ENCODE peak calls at places on chromosomes 12 and 14, in nine cellular contexts. Q, L, O, G, W, M, T, X and D are unnamed samples.

GRCh38 chr12:104522985-104523719 is 66.4 kb downstream of the CHST11 start:
- DNase-seq in Q (no peak), L (no peak), O (no peak), G (no peak), W (no peak), M (no peak), T (peak; percentile 26), X (no peak), D (no peak)

GRCh38 chr14:63896278-63896720 is 43.5 kb downstream of the SYNE2 start:
- DNase-seq in Q (peak; percentile 76), L (no peak), O (peak; percentile 32), G (no peak), W (no peak), M (no peak), T (peak; percentile 99), X (no peak), D (peak; percentile 57)

GRCh38 chr12:1576410-1577240 is 17.8 kb downstream of the FBXL14 start:
- DNase-seq in Q (no peak), L (peak; percentile 18), O (no peak), G (no peak), W (no peak), M (no peak), T (no peak), X (no peak), D (peak; percentile 40)

GRCh38 chr14:89401783-89402182 is 15.2 kb downstream of the FOXN3 start:
- DNase-seq in Q (no peak), L (no peak), O (no peak), G (no peak), W (no peak), M (no peak), T (no peak), X (no peak), D (no peak)

GRCh38 chr14:38992067-38992835 is 110.8 kb downstream of the SEC23A start:
- DNase-seq in Q (no peak), L (no peak), O (no peak), G (no peak), W (no peak), M (no peak), T (peak; percentile 95), X (no peak), D (no peak)

GRCh38 chr14:54105406-54105805 is 148.8 kb upstream of the BMP4 start:
- DNase-seq in Q (no peak), L (no peak), O (no peak), G (no peak), W (no peak), M (no peak), T (no peak), X (no peak), D (no peak)

GRCh38 chr14:32968972-32969544 is 30.4 kb downstream of the NPAS3 start:
- DNase-seq in Q (no peak), L (no peak), O (no peak), G (no peak), W (no peak), M (no peak), T (no peak), X (no peak), D (no peak)

GRCh38 chr12:120141336-120141735 is 24.8 kb upstream of the RAB35 start:
- DNase-seq in Q (no peak), L (no peak), O (no peak), G (no peak), W (no peak), M (no peak), T (no peak), X (no peak), D (no peak)

GRCh38 chr12:53173085-53173715 is 7.3 kb upstream of the ZNF740 start:
- DNase-seq in Q (no peak), L (no peak), O (no peak), G (no peak), W (no peak), M (no peak), T (no peak), X (no peak), D (no peak)

GRCh38 chr14:89531661-89532335 is 114.8 kb upstream of the FOXN3 start:
- DNase-seq in Q (no peak), L (no peak), O (no peak), G (no peak), W (no peak), M (peak; percentile 47), T (no peak), X (no peak), D (no peak)

GRCh38 chr14:100824156-100824555 is 1.8 kb upstream of the MEG3 start:
- DNase-seq in Q (no peak), L (no peak), O (peak; percentile 18), G (no peak), W (peak; percentile 86), M (no peak), T (peak; percentile 69), X (peak; percentile 78), D (peak; percentile 26)

GRCh38 chr14:38248629-38249028 is 7.3 kb downstream of the CLEC14A start:
- DNase-seq in Q (no peak), L (no peak), O (no peak), G (no peak), W (no peak), M (no peak), T (no peak), X (no peak), D (no peak)

DNA sequence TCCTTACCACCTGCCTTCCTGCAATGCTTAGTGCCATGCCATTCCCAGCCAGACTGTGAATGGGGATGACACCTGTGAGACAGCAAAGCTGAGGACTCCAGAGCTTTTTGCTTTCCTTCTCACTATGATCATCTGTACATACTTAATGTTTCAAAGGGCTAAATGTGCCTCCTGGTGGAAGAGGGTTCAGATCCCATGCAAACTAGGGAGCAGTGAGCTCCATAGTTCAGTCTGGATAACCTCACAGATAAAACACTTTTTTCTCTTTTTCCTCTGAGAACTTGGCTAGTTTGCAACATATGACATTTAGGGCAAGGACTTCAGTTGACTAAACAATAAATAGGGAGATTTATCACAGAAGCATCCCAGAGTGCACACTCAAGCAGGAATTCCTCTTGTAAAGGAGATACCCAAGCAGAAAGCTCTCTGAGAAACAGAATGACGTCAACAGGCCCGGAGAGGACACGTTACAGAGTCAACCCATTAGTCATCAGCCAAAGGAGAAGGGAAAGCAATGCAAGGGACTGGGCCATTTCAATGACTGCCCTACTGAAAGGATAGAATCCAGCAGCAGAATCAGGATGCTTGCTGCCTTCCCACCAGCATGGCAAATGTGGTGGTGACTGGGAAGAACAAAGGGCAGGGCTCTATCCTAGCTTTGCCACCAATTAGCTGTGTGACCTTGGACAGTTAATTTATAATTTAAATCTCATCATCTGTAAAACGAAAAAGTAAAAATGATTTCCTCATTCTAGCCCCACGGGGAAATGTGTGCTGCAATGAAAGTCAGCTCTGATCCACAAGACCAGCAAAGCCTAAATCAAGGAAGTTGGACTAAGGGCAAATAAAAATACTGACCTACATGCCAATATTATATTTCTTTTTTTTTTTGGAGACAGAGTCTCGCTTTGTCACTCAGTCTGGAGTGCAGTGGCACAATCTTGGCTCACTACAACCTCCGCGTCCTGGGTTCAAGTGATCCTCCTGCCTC is 80.9 kb upstream of the ACTN1 start:
- DNase-seq in Q (no peak), L (no peak), O (no peak), G (no peak), W (no peak), M (no peak), T (peak; percentile 51), X (no peak), D (no peak)
- TF ChIP-seq POLR2A in Q (no peak), L (no peak), O (no peak), G (no peak), W (peak; percentile 12), M (no peak), T (no peak), X (no peak), D (no peak)

GRCh38 chr14:72738181-72738611 is 155.7 kb downstream of the DPF3 start:
- DNase-seq in Q (peak; percentile 15), L (no peak), O (no peak), G (no peak), W (no peak), M (peak; percentile 31), T (no peak), X (no peak), D (no peak)

GRCh38 chr14:72740504-72740961 is 153.4 kb downstream of the DPF3 start:
- DNase-seq in Q (peak; percentile 17), L (no peak), O (no peak), G (no peak), W (no peak), M (peak; percentile 86), T (no peak), X (no peak), D (no peak)

GRCh38 chr14:72740966-72741835 is 152.7 kb downstream of the DPF3 start:
- DNase-seq in Q (peak; percentile 14), L (no peak), O (no peak), G (no peak), W (no peak), M (peak; percentile 90), T (no peak), X (no peak), D (no peak)

GRCh38 chr14:72737560-72737943 is 156.3 kb downstream of the DPF3 start:
- DNase-seq in Q (no peak), L (no peak), O (no peak), G (no peak), W (no peak), M (no peak), T (no peak), X (no peak), D (no peak)

DNA sequence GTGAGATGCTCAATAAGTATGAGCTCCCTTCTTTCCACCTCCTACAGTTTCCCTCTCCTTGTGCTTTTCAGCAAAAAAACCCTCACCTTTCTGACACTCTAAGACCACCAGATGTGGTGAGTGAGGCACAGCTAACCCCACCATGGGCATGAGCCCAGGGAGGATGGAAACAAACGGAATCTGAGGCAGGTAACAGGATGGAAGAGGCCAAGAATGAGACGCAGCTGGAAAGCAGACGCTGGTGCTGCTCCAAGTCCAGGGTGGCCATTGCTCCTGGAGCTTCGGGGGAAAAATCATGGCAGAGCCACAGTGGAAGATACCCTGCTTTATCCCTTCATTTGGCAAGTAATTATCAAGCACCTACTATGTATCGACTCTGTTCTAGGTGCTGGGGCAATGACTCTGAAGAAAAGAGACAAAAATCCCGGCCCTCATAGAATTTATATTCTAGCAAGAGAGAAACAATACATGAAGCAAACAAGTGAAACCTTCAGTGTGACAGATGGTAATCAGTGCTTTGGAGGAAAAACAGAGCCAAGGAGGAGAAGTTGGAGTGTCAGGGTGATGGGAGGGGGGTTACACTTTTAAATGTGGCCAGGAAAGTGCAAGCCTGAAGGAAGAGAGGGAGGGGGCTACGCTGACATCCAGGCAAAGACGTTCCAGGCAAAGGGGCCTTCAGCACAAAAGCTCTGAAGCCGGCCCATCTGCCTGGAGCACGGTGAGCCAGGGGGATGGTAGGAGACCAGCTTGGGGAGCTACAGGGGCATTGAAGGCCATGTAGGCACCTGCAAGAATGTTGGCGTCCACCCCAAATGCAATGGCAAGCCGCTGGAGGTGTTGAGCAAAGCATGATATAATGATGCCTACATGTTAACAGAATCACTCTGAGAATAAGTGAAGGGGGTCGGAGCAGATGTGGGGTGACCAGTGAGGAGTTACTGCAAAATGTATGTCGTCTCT is 154.2 kb downstream of the DPF3 start:
- DNase-seq in Q (peak; percentile 9), L (no peak), O (no peak), G (no peak), W (no peak), M (peak; percentile 80), T (no peak), X (no peak), D (no peak)
- H3K4me1 ChIP-seq in Q (no peaks in the 10 kb centered on the region), L (peaks cover 16% of the 10 kb centered on the region), O (no peaks in the 10 kb centered on the region), G (no peaks in the 10 kb centered on the region), W (no peaks in the 10 kb centered on the region), M (peaks cover 18% of the 10 kb centered on the region), T (peaks cover 9% of the 10 kb centered on the region), X (no peaks in the 10 kb centered on the region), D (peaks cover 21% of the 10 kb centered on the region)

GRCh38 chr14:59481407-59482119 is 2.6 kb downstream of the L3HYPDH start:
- DNase-seq in Q (no peak), L (no peak), O (no peak), G (no peak), W (no peak), M (no peak), T (peak; percentile 5), X (no peak), D (no peak)
- H3K4me3 ChIP-seq in Q (no peak overlapping the region), L (no peak overlapping the region), O (no peak overlapping the region), G (no peak overlapping the region), W (no peak overlapping the region), M (peak overlapping the region; percentile 82), T (no peak overlapping the region), X (peak overlapping the region; percentile 82), D (no peak overlapping the region)

GRCh38 chr14:103541944-103542544 is 13.0 kb downstream of the TRMT61A start:
- DNase-seq in Q (no peak), L (no peak), O (no peak), G (no peak), W (peak; percentile 77), M (no peak), T (no peak), X (no peak), D (no peak)
- TF ChIP-seq POLR2A in Q (no peak), L (no peak), O (no peak), G (no peak), W (no peak), M (no peak), T (no peak), X (no peak), D (no peak)